ENCODE peak calls at places on chromosomes 5 and 9, in five cellular contexts. C, O, B, Y and T are unnamed samples.

GRCh38 chr9:13163287-13163686 is 116.2 kb downstream of the MPDZ start:
- DNase-seq in C (no peak), O (no peak), B (no peak), Y (no peak), T (no peak)

GRCh38 chr9:129945314-129945713 is 97.7 kb downstream of the FNBP1 start:
- DNase-seq in C (no peak), O (no peak), B (no peak), Y (no peak), T (no peak)

GRCh38 chr5:130545291-130545690 is 619.8 kb downstream of the HINT1 start:
- DNase-seq in C (no peak), O (no peak), B (no peak), Y (no peak), T (no peak)

GRCh38 chr5:132059043-132059695 is 1.3 kb upstream of the IL3 start:
- DNase-seq in C (no peak), O (no peak), B (peak; percentile 46), Y (no peak), T (no peak)

GRCh38 chr9:5582835-5583195 is 46.1 kb upstream of the RIC1 start:
- DNase-seq in C (no peak), O (no peak), B (peak; percentile 40), Y (no peak), T (peak; percentile 23)

GRCh38 chr9:137195525-137196220 is 4.9 kb downstream of the TPRN start:
- DNase-seq in C (no peak), O (no peak), B (no peak), Y (no peak), T (no peak)

GRCh38 chr5:145473032-145473642 is 362.0 kb downstream of the PRELID2 start:
- DNase-seq in C (no peak), O (no peak), B (no peak), Y (no peak), T (no peak)

GRCh38 chr5:43772601-43773031 is 169.6 kb downstream of the NNT start:
- DNase-seq in C (no peak), O (peak; percentile 13), B (no peak), Y (no peak), T (peak; percentile 29)

GRCh38 chr5:134489227-134489944 is 36.1 kb upstream of the JADE2 start:
- DNase-seq in C (peak; percentile 23), O (no peak), B (peak; percentile 33), Y (no peak), T (no peak)

GRCh38 chr9:19552282-19552681 is 143.5 kb downstream of the ACER2 start:
- DNase-seq in C (no peak), O (no peak), B (no peak), Y (no peak), T (no peak)

GRCh38 chr9:76658510-76659231 is 105.6 kb upstream of the PCA3 start:
- DNase-seq in C (no peak), O (no peak), B (no peak), Y (no peak), T (peak; percentile 52)

GRCh38 chr9:22158983-22159382 is 149.9 kb upstream of the CDKN2B start:
- DNase-seq in C (no peak), O (no peak), B (no peak), Y (no peak), T (peak; percentile 55)

GRCh38 chr9:90256345-90256744 is 386.3 kb downstream of the DIRAS2 start:
- DNase-seq in C (no peak), O (no peak), B (no peak), Y (no peak), T (no peak)

GRCh38 chr9:2227468-2227867 is 212.3 kb downstream of the SMARCA2 start:
- DNase-seq in C (no peak), O (no peak), B (no peak), Y (no peak), T (peak; percentile 32)

GRCh38 chr5:52786937-52787599 is 648 bp upstream of the ITGA1 start:
- DNase-seq in C (no peak), O (no peak), B (no peak), Y (peak; percentile 48), T (no peak)

GRCh38 chr9:92141144-92142129 is 26.2 kb upstream of the SPTLC1 start:
- DNase-seq in C (peak; percentile 79), O (no peak), B (no peak), Y (no peak), T (no peak)

GRCh38 chr5:174755103-174755502 is 30.7 kb downstream of the MSX2 start:
- DNase-seq in C (no peak), O (no peak), B (no peak), Y (no peak), T (no peak)

GRCh38 chr9:114626415-114627029 is 15.4 kb downstream of the TMEM268 start:
- DNase-seq in C (no peak), O (no peak), B (no peak), Y (no peak), T (no peak)

GRCh38 chr9:91948423-91949292 is 1.4 kb downstream of the ROR2 start:
- DNase-seq in C (peak; percentile 77), O (no peak), B (peak; percentile 45), Y (peak; percentile 81), T (no peak)

GRCh38 chr5:58056546-58056945 is 403.3 kb downstream of the PLK2 start:
- DNase-seq in C (no peak), O (no peak), B (no peak), Y (no peak), T (no peak)

GRCh38 chr5:96509721-96510383 is 76.8 kb upstream of the PCSK1 start:
- DNase-seq in C (no peak), O (peak; percentile 89), B (no peak), Y (no peak), T (peak; percentile 98)

GRCh38 chr5:1807479-1808185 is 6.4 kb downstream of the NDUFS6 start:
- DNase-seq in C (peak; percentile 48), O (no peak), B (no peak), Y (no peak), T (no peak)

GRCh38 chr9:126664893-126665695 is 51.4 kb downstream of the LMX1B start:
- DNase-seq in C (no peak), O (no peak), B (no peak), Y (peak; percentile 8), T (no peak)

GRCh38 chr5:150272531-150272930 is 17.0 kb downstream of the CAMK2A start:
- DNase-seq in C (no peak), O (no peak), B (peak; percentile 69), Y (no peak), T (no peak)

GRCh38 chr5:10599828-10600227 is 36.0 kb downstream of the ANKRD33B start:
- DNase-seq in C (no peak), O (peak; percentile 14), B (peak; percentile 16), Y (no peak), T (no peak)

GRCh38 chr5:453725-454481 is 10.9 kb downstream of the EXOC3 start:
- DNase-seq in C (peak; percentile 38), O (no peak), B (peak; percentile 38), Y (no peak), T (no peak)

GRCh38 chr5:110354341-110354740 is 372.1 kb downstream of the TMEM232 start:
- DNase-seq in C (no peak), O (no peak), B (no peak), Y (no peak), T (no peak)

GRCh38 chr9:122477346-122477745 is 380 bp downstream of the OR1J1 start:
- DNase-seq in C (no peak), O (no peak), B (no peak), Y (no peak), T (no peak)

GRCh38 chr5:14217587-14217986 is 74.4 kb downstream of the TRIO start:
- DNase-seq in C (no peak), O (no peak), B (no peak), Y (no peak), T (no peak)

GRCh38 chr9:106420511-106420944 is 442.4 kb upstream of the ZNF462 start:
- DNase-seq in C (no peak), O (peak; percentile 37), B (peak; percentile 55), Y (no peak), T (no peak)

DNA sequence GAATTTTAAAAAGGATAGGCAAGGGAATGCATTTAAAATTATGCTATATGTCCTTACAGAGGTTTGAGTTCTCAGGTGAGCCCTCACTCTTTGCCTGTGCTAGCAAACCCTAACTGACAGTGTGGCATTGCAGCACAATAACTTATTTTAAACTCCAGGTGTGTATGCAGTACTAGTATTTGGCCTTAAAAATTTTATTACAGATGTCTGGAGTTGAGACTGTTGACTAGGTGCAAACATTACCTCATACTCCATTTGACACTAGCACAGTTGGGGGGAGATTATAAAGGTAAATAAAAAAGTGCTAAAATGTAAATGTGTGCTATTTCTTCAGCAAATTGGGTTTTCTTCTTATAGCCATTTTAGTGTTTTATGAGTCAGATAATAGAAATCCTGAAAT is 407.7 kb downstream of the SH3GL2 start:
- DNase-seq in C (no peak), O (no peak), B (no peak), Y (no peak), T (no peak)
- H3K4me3 ChIP-seq in C (no peak overlapping the region), O (no peak overlapping the region), B (no peak overlapping the region), Y (no peak overlapping the region), T (no peak overlapping the region)

DNA sequence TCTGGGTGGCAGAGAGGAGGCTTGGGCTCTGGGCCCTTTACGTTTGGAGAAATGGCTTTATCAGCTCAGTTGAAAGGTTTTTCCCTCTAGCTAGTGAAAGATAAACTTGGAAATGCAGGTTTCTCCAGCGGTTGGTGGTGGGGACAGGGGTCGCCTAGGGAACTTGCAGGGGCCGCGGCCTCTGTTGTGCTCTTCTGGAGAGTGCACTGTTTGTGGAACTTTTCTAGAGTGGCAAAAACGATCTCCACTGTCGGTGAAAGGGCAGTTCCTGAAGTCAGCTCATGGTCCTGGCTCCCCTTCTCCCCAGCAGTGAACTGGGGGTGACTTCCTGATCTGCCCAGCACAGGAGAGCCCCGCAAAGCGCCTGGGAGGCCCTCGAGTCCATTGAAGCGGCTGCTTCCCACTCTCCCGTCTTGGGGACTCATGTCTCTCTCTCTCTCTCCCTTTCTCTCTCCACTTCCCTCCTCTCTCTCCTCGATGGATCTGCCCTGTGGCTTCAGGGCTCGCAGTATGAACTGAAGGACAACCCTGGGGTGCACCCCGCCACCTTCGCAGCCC is 3.2 kb downstream of the IRX1 start:
- DNase-seq in C (no peak), O (no peak), B (no peak), Y (no peak), T (no peak)
- H3K4me3 ChIP-seq in C (no peak overlapping the region), O (no peak overlapping the region), B (no peak overlapping the region), Y (no peak overlapping the region), T (no peak overlapping the region)

DNA sequence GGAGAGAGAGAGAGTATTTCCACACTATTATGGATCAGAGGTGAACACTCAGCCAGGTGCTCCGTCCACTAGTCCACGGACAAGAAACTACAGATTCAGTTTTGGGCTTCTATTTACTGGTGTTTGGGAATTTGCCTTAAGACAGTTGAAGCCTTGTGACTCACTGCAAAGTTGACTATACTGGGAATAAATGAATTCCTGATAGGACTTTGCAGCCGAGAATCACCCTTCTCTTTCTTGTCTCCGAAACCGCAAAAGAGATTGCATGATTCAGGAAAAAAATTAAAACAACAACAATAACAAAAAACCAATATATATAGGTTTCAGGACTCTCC is 701 bp downstream of the TMEM171 start:
- DNase-seq in C (no peak), O (no peak), B (no peak), Y (no peak), T (no peak)
- H3K4me3 ChIP-seq in C (no peak overlapping the region), O (peak overlapping the region; percentile 36), B (peak overlapping the region; percentile 62), Y (no peak overlapping the region), T (peak overlapping the region; percentile 55)

DNA sequence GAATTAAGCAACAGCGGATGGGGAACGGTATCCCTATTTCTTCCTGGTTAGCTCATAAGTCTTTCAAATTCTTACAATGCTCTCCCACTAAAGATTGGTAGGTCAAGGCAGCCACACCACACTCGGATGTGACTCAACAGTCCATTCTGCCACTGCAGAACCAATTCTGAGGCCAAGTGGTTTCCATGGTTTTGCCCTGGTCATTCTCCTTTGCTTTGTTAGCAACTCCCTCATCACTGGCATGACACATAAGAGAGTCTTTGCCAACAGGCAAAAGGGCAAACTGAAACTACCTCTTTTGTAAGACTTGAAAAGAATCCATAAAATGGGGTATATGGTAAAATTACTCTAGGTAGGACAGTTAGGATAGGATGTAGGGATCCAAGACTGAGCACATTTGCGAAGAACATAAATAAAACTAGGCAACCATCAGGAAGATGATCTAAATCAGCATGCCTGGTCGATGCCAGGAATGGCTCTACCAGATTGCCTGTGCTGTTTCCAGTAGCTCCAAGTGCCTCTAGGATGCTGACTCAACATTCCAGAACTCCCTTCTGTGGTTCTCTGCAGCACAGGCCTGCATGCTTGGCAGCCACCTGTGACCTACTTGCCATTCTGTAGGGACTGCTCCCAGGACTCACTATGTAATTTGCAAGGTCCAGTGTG is 105.4 kb downstream of the DCP2 start:
- DNase-seq in C (no peak), O (no peak), B (no peak), Y (no peak), T (peak; percentile 95)
- H3K4me3 ChIP-seq in C (no peak overlapping the region), O (no peak overlapping the region), B (no peak overlapping the region), Y (no peak overlapping the region), T (no peak overlapping the region)